ENCODE peak calls at places on chromosomes 7 and 10, in six cellular contexts. One of them, this sample, is unnamed.

GRCh38 chr10:50618624-50619023 is 5.1 kb downstream of the SGMS1 start:
- DNase-seq in naive thymus-derived CD4-positive, alpha-beta T cell: no peak
- DNase-seq in MM.1S: no peak
- DNase-seq in ascending aorta: no peak
- DNase-seq in ovary: no peak
- DNase-seq in left lung: no peak
- DNase-seq in this sample: no peak

GRCh38 chr10:110858297-110858934 is 13.3 kb upstream of the PDCD4 start:
- DNase-seq in naive thymus-derived CD4-positive, alpha-beta T cell: no peak
- DNase-seq in MM.1S: peak; percentile 55
- DNase-seq in ascending aorta: no peak
- DNase-seq in ovary: no peak
- DNase-seq in left lung: no peak
- DNase-seq in this sample: no peak

GRCh38 chr10:88946965-88947590 is 5.5 kb downstream of the ACTA2 start:
- DNase-seq in naive thymus-derived CD4-positive, alpha-beta T cell: no peak
- DNase-seq in MM.1S: no peak
- DNase-seq in ascending aorta: no peak
- DNase-seq in ovary: no peak
- DNase-seq in left lung: no peak
- DNase-seq in this sample: no peak

GRCh38 chr10:28842321-28842720 is 165.0 kb downstream of the BAMBI start:
- DNase-seq in naive thymus-derived CD4-positive, alpha-beta T cell: no peak
- DNase-seq in MM.1S: no peak
- DNase-seq in ascending aorta: no peak
- DNase-seq in ovary: no peak
- DNase-seq in left lung: no peak
- DNase-seq in this sample: peak; percentile 53

GRCh38 chr10:117536359-117536861 is 6.1 kb upstream of the EMX2 start:
- DNase-seq in naive thymus-derived CD4-positive, alpha-beta T cell: no peak
- DNase-seq in MM.1S: no peak
- DNase-seq in ascending aorta: peak; percentile 52
- DNase-seq in ovary: no peak
- DNase-seq in left lung: no peak
- DNase-seq in this sample: no peak

GRCh38 chr10:75115137-75115536 is 3.7 kb downstream of the SAMD8 start:
- DNase-seq in naive thymus-derived CD4-positive, alpha-beta T cell: no peak
- DNase-seq in MM.1S: no peak
- DNase-seq in ascending aorta: no peak
- DNase-seq in ovary: no peak
- DNase-seq in left lung: no peak
- DNase-seq in this sample: no peak

GRCh38 chr10:24435374-24435773 is 226.4 kb downstream of the KIAA1217 start:
- DNase-seq in naive thymus-derived CD4-positive, alpha-beta T cell: no peak
- DNase-seq in MM.1S: no peak
- DNase-seq in ascending aorta: no peak
- DNase-seq in ovary: no peak
- DNase-seq in left lung: no peak
- DNase-seq in this sample: no peak

GRCh38 chr7:46058424-46058823 is 137.4 kb upstream of the IGFBP3 start:
- DNase-seq in naive thymus-derived CD4-positive, alpha-beta T cell: no peak
- DNase-seq in MM.1S: no peak
- DNase-seq in ascending aorta: no peak
- DNase-seq in ovary: no peak
- DNase-seq in left lung: no peak
- DNase-seq in this sample: no peak

GRCh38 chr7:102065226-102065625 is 221.4 kb upstream of the SH2B2 start:
- DNase-seq in naive thymus-derived CD4-positive, alpha-beta T cell: no peak
- DNase-seq in MM.1S: no peak
- DNase-seq in ascending aorta: no peak
- DNase-seq in ovary: no peak
- DNase-seq in left lung: no peak
- DNase-seq in this sample: no peak

GRCh38 chr10:80372675-80373074 is 16.1 kb downstream of the DYDC2 start:
- DNase-seq in naive thymus-derived CD4-positive, alpha-beta T cell: no peak
- DNase-seq in MM.1S: no peak
- DNase-seq in ascending aorta: no peak
- DNase-seq in ovary: no peak
- DNase-seq in left lung: no peak
- DNase-seq in this sample: no peak

GRCh38 chr10:116836087-116836486 is 13.2 kb upstream of the ENO4 start:
- DNase-seq in naive thymus-derived CD4-positive, alpha-beta T cell: no peak
- DNase-seq in MM.1S: no peak
- DNase-seq in ascending aorta: no peak
- DNase-seq in ovary: no peak
- DNase-seq in left lung: no peak
- DNase-seq in this sample: no peak

GRCh38 chr10:4545077-4545476 is 280.9 kb upstream of the AKR1E2 start:
- DNase-seq in naive thymus-derived CD4-positive, alpha-beta T cell: no peak
- DNase-seq in MM.1S: no peak
- DNase-seq in ascending aorta: no peak
- DNase-seq in ovary: no peak
- DNase-seq in left lung: no peak
- DNase-seq in this sample: no peak
- H3K4me1 ChIP-seq in naive thymus-derived CD4-positive, alpha-beta T cell: no peaks in the 10 kb centered on the region
- H3K4me1 ChIP-seq in MM.1S: no peaks in the 10 kb centered on the region
- H3K4me1 ChIP-seq in ascending aorta: peaks cover 5% of the 10 kb centered on the region
- H3K4me1 ChIP-seq in ovary: no peaks in the 10 kb centered on the region
- H3K4me1 ChIP-seq in left lung: no peaks in the 10 kb centered on the region
- H3K4me1 ChIP-seq in this sample: peaks cover 11% of the 10 kb centered on the region

DNA sequence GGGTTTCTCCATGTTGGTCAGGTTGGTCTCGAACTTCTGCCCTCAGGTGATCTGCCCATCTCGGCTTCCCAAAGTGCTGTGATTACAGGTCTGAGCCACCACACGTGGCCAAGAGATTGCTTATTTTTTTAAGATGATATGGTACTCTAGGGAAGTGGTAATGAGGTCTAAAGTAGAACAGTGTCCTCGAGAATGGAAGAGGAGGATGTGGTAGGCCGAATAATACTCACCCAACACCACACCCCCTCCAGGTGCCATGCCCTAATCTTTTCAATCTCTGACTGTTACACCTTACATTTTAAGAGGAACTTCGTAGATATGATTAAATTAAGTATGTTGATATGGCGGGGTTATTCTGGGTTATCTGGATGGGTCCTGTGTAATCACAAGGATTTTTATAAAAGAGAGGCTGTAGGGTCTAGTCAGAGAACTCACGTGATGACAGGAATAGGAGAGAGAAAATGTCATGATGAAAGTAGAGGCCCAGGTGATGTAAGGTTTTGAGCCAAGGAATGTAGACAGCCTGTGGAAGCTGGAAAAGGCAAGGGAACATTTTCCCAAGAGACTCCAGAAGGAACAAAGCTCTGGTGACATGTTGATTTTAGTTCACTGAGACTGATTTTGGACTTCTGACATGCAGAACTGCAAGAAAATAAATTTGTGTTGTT is 29.5 kb downstream of the CDK13 start:
- DNase-seq in naive thymus-derived CD4-positive, alpha-beta T cell: peak; percentile 39
- DNase-seq in MM.1S: no peak
- DNase-seq in ascending aorta: no peak
- DNase-seq in ovary: no peak
- DNase-seq in left lung: no peak
- DNase-seq in this sample: no peak
- H3K36me3 ChIP-seq in naive thymus-derived CD4-positive, alpha-beta T cell: no peaks in the 10 kb centered on the region
- H3K36me3 ChIP-seq in MM.1S: no peaks in the 10 kb centered on the region
- H3K36me3 ChIP-seq in ascending aorta: no peaks in the 10 kb centered on the region
- H3K36me3 ChIP-seq in ovary: no peaks in the 10 kb centered on the region
- H3K36me3 ChIP-seq in left lung: no peaks in the 10 kb centered on the region
- H3K36me3 ChIP-seq in this sample: no peaks in the 10 kb centered on the region

GRCh38 chr10:100738055-100738827 is 7.1 kb upstream of the PAX2 start:
- DNase-seq in naive thymus-derived CD4-positive, alpha-beta T cell: no peak
- DNase-seq in MM.1S: no peak
- DNase-seq in ascending aorta: no peak
- DNase-seq in ovary: no peak
- DNase-seq in left lung: no peak
- DNase-seq in this sample: no peak
- H3K4me1 ChIP-seq in naive thymus-derived CD4-positive, alpha-beta T cell: peaks cover 5% of the 10 kb centered on the region
- H3K4me1 ChIP-seq in MM.1S: no peaks in the 10 kb centered on the region
- H3K4me1 ChIP-seq in ascending aorta: peaks cover 6% of the 10 kb centered on the region
- H3K4me1 ChIP-seq in ovary: peaks cover 2% of the 10 kb centered on the region
- H3K4me1 ChIP-seq in left lung: peaks cover 27% of the 10 kb centered on the region
- H3K4me1 ChIP-seq in this sample: no peaks in the 10 kb centered on the region

DNA sequence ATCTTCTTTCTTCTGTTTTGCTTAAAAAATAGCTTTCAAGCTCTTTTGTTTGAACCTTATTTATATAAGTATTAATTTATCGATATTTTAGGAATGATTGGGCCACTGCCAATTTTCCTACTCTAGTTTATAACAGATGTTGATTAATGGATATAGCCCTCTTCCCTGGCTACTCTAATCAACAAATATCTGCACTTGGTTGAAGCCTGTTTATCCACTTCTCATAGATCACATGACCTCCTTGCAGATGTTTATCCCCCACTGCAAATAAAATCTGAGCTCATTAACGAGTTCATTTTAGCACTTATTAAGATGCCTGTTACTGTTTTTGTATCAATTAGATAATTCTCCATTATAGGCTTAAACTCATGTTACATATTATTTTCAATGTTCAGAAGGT is 715.3 kb downstream of the CNTNAP2 start:
- DNase-seq in naive thymus-derived CD4-positive, alpha-beta T cell: no peak
- DNase-seq in MM.1S: no peak
- DNase-seq in ascending aorta: no peak
- DNase-seq in ovary: no peak
- DNase-seq in left lung: no peak
- DNase-seq in this sample: no peak
- H3K36me3 ChIP-seq in naive thymus-derived CD4-positive, alpha-beta T cell: no peaks in the 10 kb centered on the region
- H3K36me3 ChIP-seq in MM.1S: no peaks in the 10 kb centered on the region
- H3K36me3 ChIP-seq in ascending aorta: no peaks in the 10 kb centered on the region
- H3K36me3 ChIP-seq in ovary: no peaks in the 10 kb centered on the region
- H3K36me3 ChIP-seq in left lung: no peaks in the 10 kb centered on the region
- H3K36me3 ChIP-seq in this sample: no peaks in the 10 kb centered on the region

GRCh38 chr7:29639386-29639785 is 75.8 kb downstream of the PRR15 start:
- DNase-seq in naive thymus-derived CD4-positive, alpha-beta T cell: no peak
- DNase-seq in MM.1S: peak; percentile 82
- DNase-seq in ascending aorta: no peak
- DNase-seq in ovary: no peak
- DNase-seq in left lung: no peak
- DNase-seq in this sample: no peak
- H3K4me1 ChIP-seq in naive thymus-derived CD4-positive, alpha-beta T cell: no peaks in the 10 kb centered on the region
- H3K4me1 ChIP-seq in MM.1S: peaks cover 41% of the 10 kb centered on the region
- H3K4me1 ChIP-seq in ascending aorta: no peaks in the 10 kb centered on the region
- H3K4me1 ChIP-seq in ovary: no peaks in the 10 kb centered on the region
- H3K4me1 ChIP-seq in left lung: no peaks in the 10 kb centered on the region
- H3K4me1 ChIP-seq in this sample: peaks cover 7% of the 10 kb centered on the region

GRCh38 chr7:130880668-130881067 is 146.7 kb upstream of the KLF14 start:
- DNase-seq in naive thymus-derived CD4-positive, alpha-beta T cell: no peak
- DNase-seq in MM.1S: no peak
- DNase-seq in ascending aorta: no peak
- DNase-seq in ovary: no peak
- DNase-seq in left lung: no peak
- DNase-seq in this sample: no peak
- H3K36me3 ChIP-seq in naive thymus-derived CD4-positive, alpha-beta T cell: peaks cover 19% of the 10 kb centered on the region
- H3K36me3 ChIP-seq in MM.1S: peaks cover 20% of the 10 kb centered on the region
- H3K36me3 ChIP-seq in ascending aorta: peaks cover 82% of the 10 kb centered on the region
- H3K36me3 ChIP-seq in ovary: no peaks in the 10 kb centered on the region
- H3K36me3 ChIP-seq in left lung: no peaks in the 10 kb centered on the region
- H3K36me3 ChIP-seq in this sample: peaks cover 93% of the 10 kb centered on the region

DNA sequence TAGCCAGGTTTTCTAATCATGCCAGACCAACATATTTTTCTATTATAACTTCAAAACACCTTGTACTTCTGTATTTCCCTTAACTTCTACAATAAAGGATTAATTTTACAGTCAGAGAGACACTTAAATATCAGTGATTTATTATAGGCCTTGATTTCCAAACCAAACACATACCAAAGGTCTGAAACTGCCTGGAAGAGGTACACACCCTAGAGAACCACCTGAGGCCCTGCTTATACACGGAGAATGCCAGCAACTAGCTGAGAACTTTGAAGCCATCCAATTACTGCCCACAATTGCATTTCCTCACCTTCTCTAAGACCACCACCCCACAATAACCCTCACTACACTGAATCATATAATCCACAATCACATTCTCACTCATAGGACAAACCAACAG is 4.9 kb downstream of the CCDC6 start:
- DNase-seq in naive thymus-derived CD4-positive, alpha-beta T cell: no peak
- DNase-seq in MM.1S: no peak
- DNase-seq in ascending aorta: no peak
- DNase-seq in ovary: no peak
- DNase-seq in left lung: no peak
- DNase-seq in this sample: no peak
- H3K4me1 ChIP-seq in naive thymus-derived CD4-positive, alpha-beta T cell: peaks cover 15% of the 10 kb centered on the region
- H3K4me1 ChIP-seq in MM.1S: peaks cover 8% of the 10 kb centered on the region
- H3K4me1 ChIP-seq in ascending aorta: peaks cover 6% of the 10 kb centered on the region
- H3K4me1 ChIP-seq in ovary: peaks cover 15% of the 10 kb centered on the region
- H3K4me1 ChIP-seq in left lung: peaks cover 41% of the 10 kb centered on the region
- H3K4me1 ChIP-seq in this sample: peaks cover 12% of the 10 kb centered on the region

DNA sequence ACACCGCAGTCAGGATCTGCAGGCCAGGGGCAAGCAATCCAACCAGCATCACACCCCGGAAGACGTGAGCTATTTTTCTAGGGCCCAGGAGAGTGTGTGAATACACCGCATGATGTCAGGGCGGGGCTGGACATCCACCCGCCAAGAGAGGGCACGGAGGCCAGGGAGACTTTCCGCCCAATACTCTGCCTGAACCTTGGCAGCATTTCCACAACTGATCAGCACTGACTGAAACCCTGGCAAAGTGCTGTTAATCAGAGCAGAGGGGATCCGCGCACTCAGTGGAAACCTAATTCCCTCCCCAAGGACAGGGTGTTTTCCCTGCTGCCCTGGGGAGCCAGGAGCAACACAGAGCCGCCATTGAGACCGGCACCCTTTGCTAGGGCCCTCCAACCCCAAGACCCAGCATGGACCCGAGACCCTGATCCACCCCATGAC is 8.2 kb downstream of the MAD1L1 start:
- DNase-seq in naive thymus-derived CD4-positive, alpha-beta T cell: no peak
- DNase-seq in MM.1S: no peak
- DNase-seq in ascending aorta: no peak
- DNase-seq in ovary: no peak
- DNase-seq in left lung: peak; percentile 52
- DNase-seq in this sample: no peak
- H3K36me3 ChIP-seq in naive thymus-derived CD4-positive, alpha-beta T cell: no peaks in the 10 kb centered on the region
- H3K36me3 ChIP-seq in MM.1S: no peaks in the 10 kb centered on the region
- H3K36me3 ChIP-seq in ascending aorta: peaks cover 40% of the 10 kb centered on the region
- H3K36me3 ChIP-seq in ovary: no peaks in the 10 kb centered on the region
- H3K36me3 ChIP-seq in left lung: no peaks in the 10 kb centered on the region
- H3K36me3 ChIP-seq in this sample: peaks cover 68% of the 10 kb centered on the region

GRCh38 chr7:130894146-130895005 is 160.4 kb upstream of the KLF14 start:
- DNase-seq in naive thymus-derived CD4-positive, alpha-beta T cell: no peak
- DNase-seq in MM.1S: no peak
- DNase-seq in ascending aorta: peak; percentile 85
- DNase-seq in ovary: peak; percentile 81
- DNase-seq in left lung: peak; percentile 92
- DNase-seq in this sample: peak; percentile 77
- H3K4me1 ChIP-seq in naive thymus-derived CD4-positive, alpha-beta T cell: peaks cover 16% of the 10 kb centered on the region
- H3K4me1 ChIP-seq in MM.1S: no peaks in the 10 kb centered on the region
- H3K4me1 ChIP-seq in ascending aorta: peaks cover 10% of the 10 kb centered on the region
- H3K4me1 ChIP-seq in ovary: peaks cover 8% of the 10 kb centered on the region
- H3K4me1 ChIP-seq in left lung: peaks cover 91% of the 10 kb centered on the region
- H3K4me1 ChIP-seq in this sample: peaks cover 79% of the 10 kb centered on the region